ENCODE peak calls at places on chromosomes 1 and 21, in four cellular contexts. Z, F, I and H are unnamed samples.

GRCh38 chr1:172837816-172838680 is 179.1 kb downstream of the FASLG start:
- DNase-seq in Z (no peak), F (no peak), I (no peak), H (no peak)

GRCh38 chr1:234969630-234970370 is 158.8 kb downstream of the TOMM20 start:
- DNase-seq in Z (peak; percentile 79), F (no peak), I (peak; percentile 94), H (peak; percentile 88)

GRCh38 chr1:201279313-201279712 is 4.0 kb upstream of the PKP1 start:
- DNase-seq in Z (no peak), F (no peak), I (no peak), H (no peak)

GRCh38 chr1:59751801-59752200 is 62.9 kb upstream of the HOOK1 start:
- DNase-seq in Z (no peak), F (no peak), I (no peak), H (no peak)

GRCh38 chr1:30777906-30778155 is 20.3 kb upstream of the LAPTM5 start:
- DNase-seq in Z (no peak), F (no peak), I (no peak), H (no peak)

GRCh38 chr1:172955161-172955821 is 95.5 kb downstream of the TNFSF18 start:
- DNase-seq in Z (no peak), F (no peak), I (peak; percentile 82), H (no peak)

GRCh38 chr21:46161180-46161799 is 5.9 kb upstream of the FTCD start:
- DNase-seq in Z (no peak), F (no peak), I (no peak), H (no peak)

GRCh38 chr21:21045538-21045937 is 47.3 kb downstream of the NCAM2 start:
- DNase-seq in Z (no peak), F (no peak), I (no peak), H (no peak)

GRCh38 chr1:50426702-50427085 is 3.5 kb upstream of the DMRTA2 start:
- DNase-seq in Z (no peak), F (no peak), I (no peak), H (no peak)

GRCh38 chr1:111195002-111195684 is 5.3 kb downstream of the DENND2D start:
- DNase-seq in Z (no peak), F (no peak), I (no peak), H (no peak)

GRCh38 chr1:151547119-151547899 is 7.2 kb downstream of the TUFT1 start:
- DNase-seq in Z (peak; percentile 41), F (peak; percentile 84), I (peak; percentile 74), H (peak; percentile 82)

GRCh38 chr1:75559141-75559540 is 51.8 kb downstream of the SLC44A5 start:
- DNase-seq in Z (no peak), F (no peak), I (no peak), H (peak; percentile 17)

GRCh38 chr1:100400332-100400933 is 48.1 kb downstream of the CDC14A start:
- DNase-seq in Z (peak; percentile 38), F (peak; percentile 30), I (peak; percentile 22), H (no peak)

GRCh38 chr1:21293537-21294265 is 3.4 kb upstream of the ECE1 start:
- DNase-seq in Z (no peak), F (no peak), I (no peak), H (no peak)

GRCh38 chr1:222168621-222169020 is 379.3 kb downstream of the HHIPL2 start:
- DNase-seq in Z (no peak), F (no peak), I (no peak), H (no peak)

GRCh38 chr1:185045793-185046441 is 559 bp downstream of the RNF2 start:
- DNase-seq in Z (no peak), F (peak; percentile 10), I (peak; percentile 60), H (peak; percentile 74)

GRCh38 chr21:39386899-39387298 is 38.0 kb upstream of the HMGN1 start:
- DNase-seq in Z (no peak), F (no peak), I (no peak), H (no peak)

GRCh38 chr1:1237874-1238701 is 6.1 kb downstream of the B3GALT6 start:
- DNase-seq in Z (no peak), F (no peak), I (no peak), H (no peak)

GRCh38 chr1:245874942-245875580 is 632.0 kb downstream of the SMYD3 start:
- DNase-seq in Z (peak; percentile 83), F (peak; percentile 84), I (peak; percentile 95), H (peak; percentile 93)

GRCh38 chr1:58895082-58895481 is 111.2 kb upstream of the JUN start:
- DNase-seq in Z (no peak), F (no peak), I (no peak), H (no peak)

GRCh38 chr1:226199971-226200370 is 13.4 kb upstream of the ACBD3 start:
- DNase-seq in Z (no peak), F (no peak), I (no peak), H (no peak)

GRCh38 chr1:243730499-243731150 is 119.4 kb downstream of the AKT3 start:
- DNase-seq in Z (no peak), F (peak; percentile 10), I (no peak), H (no peak)

GRCh38 chr1:234550341-234551031 is 59.5 kb downstream of the IRF2BP2 start:
- DNase-seq in Z (no peak), F (no peak), I (no peak), H (no peak)

GRCh38 chr1:40806724-40807675 is 23.4 kb downstream of the KCNQ4 start:
- DNase-seq in Z (peak; percentile 54), F (no peak), I (no peak), H (no peak)

GRCh38 chr1:228830185-228830953 is 95.1 kb downstream of the RHOU start:
- DNase-seq in Z (peak; percentile 51), F (peak; percentile 65), I (no peak), H (peak; percentile 46)

GRCh38 chr1:149888999-149889289 is 10.4 kb upstream of the BOLA1 start:
- DNase-seq in Z (no peak), F (peak; percentile 38), I (no peak), H (peak; percentile 64)

GRCh38 chr1:2816786-2817185 is 15.3 kb upstream of the TTC34 start:
- DNase-seq in Z (no peak), F (no peak), I (no peak), H (no peak)

GRCh38 chr1:193156826-193157142 is 29.6 kb downstream of the B3GALT2 start:
- DNase-seq in Z (no peak), F (no peak), I (no peak), H (no peak)

GRCh38 chr1:33897092-33897725 is 33.3 kb downstream of the HMGB4 start:
- DNase-seq in Z (peak; percentile 32), F (no peak), I (no peak), H (no peak)

GRCh38 chr1:157137051-157137772 is 983 bp downstream of the ETV3 start:
- DNase-seq in Z (no peak), F (peak; percentile 24), I (peak; percentile 72), H (peak; percentile 43)

GRCh38 chr1:195045072-195045471 is 1563.2 kb downstream of the KCNT2 start:
- DNase-seq in Z (no peak), F (no peak), I (no peak), H (no peak)

GRCh38 chr21:38819719-38820147 is 14.0 kb downstream of the ETS2 start:
- DNase-seq in Z (no peak), F (peak; percentile 61), I (peak; percentile 63), H (peak; percentile 61)

GRCh38 chr1:112937495-112937894 is 18.5 kb downstream of the SLC16A1 start:
- DNase-seq in Z (no peak), F (no peak), I (no peak), H (no peak)

GRCh38 chr1:169483500-169483966 is 2.2 kb downstream of the SLC19A2 start:
- DNase-seq in Z (no peak), F (peak; percentile 64), I (peak; percentile 65), H (peak; percentile 71)

DNA sequence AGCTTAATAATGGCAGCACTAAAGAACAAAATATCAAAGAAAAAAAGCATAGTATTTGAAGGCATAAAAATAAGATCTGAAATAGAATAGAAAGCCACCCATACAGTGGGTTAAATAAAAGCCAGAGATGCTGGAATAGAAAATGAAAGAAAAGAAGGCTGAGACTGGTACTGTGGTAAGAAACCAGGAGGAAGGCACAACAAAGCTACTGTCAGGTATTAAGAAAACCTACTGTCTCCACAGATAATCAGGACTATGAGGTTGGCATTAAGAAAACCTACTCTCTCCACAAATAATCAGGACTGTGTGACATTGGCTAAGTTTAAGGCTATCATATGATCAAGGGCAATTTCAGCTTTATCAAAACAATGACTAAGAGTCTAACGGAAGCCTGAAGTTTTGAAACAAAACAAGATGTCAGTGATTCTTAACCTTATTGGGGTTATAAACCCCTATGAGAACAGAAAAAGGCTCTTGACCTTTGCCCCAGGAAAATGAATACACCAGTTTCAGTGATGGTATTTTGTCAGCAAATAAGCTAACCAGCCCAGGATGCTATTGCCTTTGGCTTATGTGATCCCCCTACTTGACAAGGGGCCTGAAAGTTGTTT is 24.4 kb downstream of the MCOLN2 start:
- DNase-seq in Z (no peak), F (no peak), I (peak; percentile 33), H (no peak)
- H3K4me3 ChIP-seq in Z (no peak overlapping the region), F (no peak overlapping the region), I (no peak overlapping the region), H (no peak overlapping the region)

DNA sequence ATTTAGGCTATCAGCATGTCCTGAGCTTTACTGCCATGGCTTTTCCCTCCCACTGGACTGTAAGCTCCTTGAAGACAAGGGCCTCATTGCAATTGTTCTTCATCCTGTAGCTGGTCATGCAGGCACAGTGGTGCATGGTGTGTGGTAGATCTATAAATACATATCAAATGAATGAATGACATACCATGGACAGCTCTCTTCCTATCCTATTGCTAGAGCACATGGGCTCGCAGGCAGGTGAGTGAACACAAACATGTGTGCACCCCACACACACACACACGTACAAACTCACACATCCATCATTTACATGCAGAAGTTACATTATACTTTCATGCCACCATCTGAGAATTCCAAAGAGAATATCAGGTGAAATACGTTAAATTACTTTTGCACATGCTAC is 172.9 kb upstream of the RUNX1 start:
- DNase-seq in Z (no peak), F (no peak), I (no peak), H (no peak)
- H3K4me3 ChIP-seq in Z (no peak overlapping the region), F (no peak overlapping the region), I (no peak overlapping the region), H (no peak overlapping the region)

DNA sequence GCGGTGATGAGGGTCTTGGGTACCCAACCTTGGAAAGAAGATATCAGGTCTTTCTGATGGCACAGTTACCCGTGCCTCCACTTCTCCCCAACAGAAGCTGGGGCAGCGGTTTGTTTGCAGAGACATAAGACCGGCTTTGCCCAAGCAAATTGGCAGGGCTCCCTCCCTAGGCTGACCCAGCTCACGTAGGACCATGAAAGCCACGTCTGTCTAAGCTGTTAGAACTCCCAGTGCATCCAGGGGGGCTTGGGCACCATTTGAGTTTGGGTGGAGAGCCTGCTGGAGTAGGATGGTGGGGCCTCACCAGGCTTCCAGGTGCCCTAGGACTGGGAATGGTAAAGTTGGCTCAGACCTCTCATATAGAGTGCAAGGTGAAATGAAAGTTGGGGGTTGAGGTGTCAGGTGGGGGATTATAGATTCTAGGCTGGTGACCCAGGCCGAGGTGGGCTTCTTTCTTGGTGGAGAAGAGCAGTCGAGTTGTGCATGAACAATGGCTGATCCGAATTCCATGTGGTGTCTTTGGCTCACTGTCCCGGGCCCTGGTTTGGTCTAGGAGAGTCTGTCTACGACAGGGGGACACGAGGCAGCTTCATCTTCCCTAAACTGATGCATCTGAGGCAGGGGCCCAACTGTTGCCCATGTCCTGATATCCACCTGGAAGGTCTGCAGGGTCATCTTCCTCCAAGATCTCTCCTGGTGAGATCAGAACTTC is 3.4 kb downstream of the POU3F1 start:
- DNase-seq in Z (no peak), F (no peak), I (no peak), H (no peak)
- H3K4me3 ChIP-seq in Z (no peak overlapping the region), F (no peak overlapping the region), I (no peak overlapping the region), H (no peak overlapping the region)

GRCh38 chr1:4971666-4972065 is 317.3 kb downstream of the AJAP1 start:
- DNase-seq in Z (no peak), F (no peak), I (no peak), H (no peak)

GRCh38 chr1:4972761-4973320 is 318.4 kb downstream of the AJAP1 start:
- DNase-seq in Z (no peak), F (no peak), I (no peak), H (no peak)

GRCh38 chr1:4973341-4973740 is 318.9 kb downstream of the AJAP1 start:
- DNase-seq in Z (no peak), F (no peak), I (no peak), H (no peak)

GRCh38 chr1:4970532-4970931 is 316.1 kb downstream of the AJAP1 start:
- DNase-seq in Z (no peak), F (no peak), I (no peak), H (no peak)

GRCh38 chr1:4969556-4970129 is 315.2 kb downstream of the AJAP1 start:
- DNase-seq in Z (no peak), F (no peak), I (no peak), H (no peak)
- H3K4me3 ChIP-seq in Z (no peak overlapping the region), F (no peak overlapping the region), I (no peak overlapping the region), H (no peak overlapping the region)